ENCODE peak calls at places on chromosomes 3 and 15, in five cellular contexts. S is putamen; D is H4; P is activated CD8-positive, alpha-beta memory T cell treated with anti-CD3 and anti-CD28 coated beads for 4 hours; N is hypothalamus. F is an unnamed sample.

GRCh38 chr15:67512140-67512539 is 8.8 kb upstream of the C15orf61 start:
- DNase-seq in P (no peak), D (no peak), S (no peak), N (no peak), F (no peak)

GRCh38 chr3:110074095-110074494 is 736.7 kb upstream of the DPPA4 start:
- DNase-seq in D (no peak), S (no peak), N (no peak), P (no peak), F (no peak)

GRCh38 chr15:74384566-74385441 is 17.4 kb upstream of the CYP11A1 start:
- DNase-seq in D (peak; percentile 37), S (peak; percentile 58), P (peak; percentile 59), N (no peak), F (peak; percentile 74)

GRCh38 chr3:69385723-69386483 is at the start of gene FRMD4B:
- DNase-seq in N (peak; percentile 81), S (peak; percentile 94), D (peak; percentile 10), P (no peak), F (peak; percentile 8)

GRCh38 chr3:62128028-62128427 is 245.3 kb downstream of the FEZF2 start:
- DNase-seq in S (peak; percentile 35), D (no peak), N (no peak), P (no peak), F (no peak)

GRCh38 chr3:169170456-169170855 is 493.1 kb downstream of the MECOM start:
- DNase-seq in D (no peak), P (no peak), N (no peak), S (no peak), F (no peak)

GRCh38 chr3:57815034-57815433 is 58.9 kb downstream of the SLMAP start:
- DNase-seq in P (peak; percentile 23), N (no peak), D (no peak), S (no peak), F (no peak)

GRCh38 chr15:72463702-72464101 is 10.4 kb upstream of the ARIH1 start:
- DNase-seq in N (no peak), P (no peak), S (no peak), D (no peak), F (no peak)

GRCh38 chr15:64767203-64767602 is 8.2 kb downstream of the RBPMS2 start:
- DNase-seq in N (no peak), S (no peak), P (no peak), D (no peak), F (no peak)

GRCh38 chr15:32781781-32782180 is 64.0 kb downstream of the GREM1 start:
- DNase-seq in D (no peak), N (no peak), P (no peak), S (no peak), F (peak; percentile 48)

GRCh38 chr15:76258460-76258859 is 52.8 kb downstream of the ETFA start:
- DNase-seq in D (no peak), P (no peak), N (no peak), S (no peak), F (no peak)

GRCh38 chr3:143016321-143016972 is 15.1 kb downstream of the U2SURP start:
- DNase-seq in S (no peak), P (no peak), D (no peak), N (no peak), F (no peak)

GRCh38 chr3:43286115-43286885 is at the start of gene SNRK:
- DNase-seq in P (peak; percentile 79), D (peak; percentile 42), N (peak; percentile 83), S (peak; percentile 86), F (peak; percentile 49)

GRCh38 chr15:30953731-30954378 is 37.6 kb downstream of the MTMR10 start:
- DNase-seq in S (no peak), D (peak; percentile 80), N (no peak), P (no peak), F (peak; percentile 89)

GRCh38 chr15:52730163-52730562 is 51.0 kb upstream of the ATOSA start:
- DNase-seq in D (peak; percentile 75), N (no peak), S (no peak), P (peak; percentile 11), F (peak; percentile 21)

GRCh38 chr3:192570757-192571156 is 156.6 kb downstream of the FGF12 start:
- DNase-seq in N (no peak), D (peak; percentile 52), P (no peak), S (peak; percentile 27), F (peak; percentile 2)

GRCh38 chr15:70269991-70270751 is 172.5 kb upstream of the TLE3 start:
- DNase-seq in D (no peak), P (no peak), S (peak; percentile 11), N (no peak), F (no peak)

GRCh38 chr3:43180027-43180426 is 74.1 kb upstream of the POMGNT2 start:
- DNase-seq in N (no peak), D (no peak), P (peak; percentile 13), S (no peak), F (peak; percentile 27)

GRCh38 chr15:50340431-50340830 is 14.6 kb downstream of the GABPB1 start:
- DNase-seq in N (no peak), D (no peak), P (no peak), S (no peak), F (no peak)

GRCh38 chr3:151085889-151086483 is 522 bp downstream of the MED12L start:
- DNase-seq in P (no peak), S (no peak), D (no peak), N (peak; percentile 60), F (peak; percentile 6)

GRCh38 chr3:117016359-117016758 is 306.8 kb downstream of the TUSC7 start:
- DNase-seq in S (peak; percentile 19), D (no peak), P (no peak), N (no peak), F (no peak)

GRCh38 chr15:71447328-71448250 is 332.3 kb downstream of the THSD4 start:
- DNase-seq in N (no peak), P (no peak), D (peak; percentile 61), S (no peak), F (peak; percentile 63)